ENCODE peak calls at places on chromosomes 16 and 17, in ten cellular contexts. N is OCI-M1; X is stimulated activated CD8-positive, alpha-beta memory T cell treated with anti-CD3 and anti-CD28 coated beads, Interleukin-2, amount 100 ng/mL, for 48 hours; O is Ammon's horn; G is erythroblast; P is fibroblast of mammary gland; Y is activated CD8-positive, alpha-beta T cell treated with anti-CD3 and anti-CD28 coated beads for 36 hours; D is epithelial cell of prostate; S is omental fat pad; Q is ELF-1. A is an unnamed sample.

GRCh38 chr16:69820926-69821541 is 58.9 kb downstream of the WWP2 start:
- DNase-seq in S (no peak), N (no peak), X (no peak), O (peak; percentile 73), G (no peak), Y (no peak), P (peak; percentile 20), Q (no peak), D (no peak), A (peak; percentile 70)

GRCh38 chr17:29469251-29469650 is 79.1 kb downstream of the TAOK1 start:
- DNase-seq in P (no peak), S (no peak), Q (no peak), N (no peak), D (no peak), Y (no peak), X (no peak), O (no peak), G (no peak), A (no peak)

GRCh38 chr16:86962913-86963312 is 354.3 kb downstream of the C16orf95 start:
- DNase-seq in D (no peak), Q (no peak), Y (no peak), O (no peak), P (no peak), N (no peak), G (no peak), S (no peak), X (no peak), A (no peak)

GRCh38 chr16:986925-987581 is 5.5 kb downstream of the SOX8 start:
- DNase-seq in P (no peak), X (no peak), Y (no peak), Q (no peak), D (no peak), N (no peak), G (no peak), S (no peak), O (no peak), A (no peak)

GRCh38 chr16:89599451-89599858 is 14.0 kb upstream of the DPEP1 start:
- DNase-seq in N (peak; percentile 46), Q (peak; percentile 87), D (no peak), Y (peak; percentile 75), O (no peak), X (peak; percentile 26), P (peak; percentile 22), S (no peak), G (peak; percentile 43), A (peak; percentile 27)

GRCh38 chr16:56246051-56246817 is 54.9 kb downstream of the GNAO1 start:
- DNase-seq in P (no peak), Q (peak; percentile 97), Y (peak; percentile 11), N (no peak), D (peak; percentile 67), O (peak; percentile 94), S (no peak), X (no peak), G (no peak), A (peak; percentile 98)

GRCh38 chr17:249236-249993 is 68.0 kb upstream of the DOC2B start:
- DNase-seq in P (no peak), Y (no peak), Q (no peak), O (no peak), S (no peak), D (no peak), G (no peak), N (no peak), X (no peak), A (no peak)

GRCh38 chr16:2147981-2148671 is at the start of gene RAB26:
- DNase-seq in D (no peak), S (no peak), O (peak; percentile 73), Y (peak; percentile 42), P (peak; percentile 31), Q (peak; percentile 78), N (peak; percentile 46), X (peak; percentile 32), G (peak; percentile 56), A (peak; percentile 69)

GRCh38 chr16:66427036-66427446 is at the start of gene BEAN1:
- DNase-seq in S (no peak), Q (no peak), D (no peak), X (no peak), Y (no peak), G (no peak), N (no peak), P (no peak), O (no peak), A (peak; percentile 37)

GRCh38 chr16:77877712-77878111 is 89.3 kb downstream of the VAT1L start:
- DNase-seq in O (no peak), D (no peak), N (no peak), Q (no peak), G (no peak), Y (no peak), S (no peak), X (no peak), P (peak; percentile 90), A (peak; percentile 53)

GRCh38 chr16:1656808-1657617 is 21.1 kb upstream of the JPT2 start:
- DNase-seq in S (no peak), G (peak; percentile 83), X (no peak), D (no peak), P (no peak), Q (no peak), Y (no peak), N (no peak), O (no peak), A (no peak)

GRCh38 chr16:19935696-19936095 is 51.0 kb upstream of the GPRC5B start:
- DNase-seq in P (no peak), N (no peak), X (no peak), D (no peak), Y (no peak), O (no peak), G (no peak), S (no peak), Q (peak; percentile 14), A (no peak)

GRCh38 chr17:27506348-27507218 is 50.3 kb downstream of the KSR1 start:
- DNase-seq in S (no peak), O (no peak), P (no peak), G (no peak), D (no peak), Y (no peak), N (no peak), X (no peak), Q (peak; percentile 92), A (peak; percentile 9)

GRCh38 chr16:85329059-85329812 is 217.0 kb upstream of the CIBAR2 start:
- DNase-seq in X (no peak), Y (no peak), Q (peak; percentile 88), O (no peak), S (no peak), P (no peak), N (no peak), D (no peak), G (no peak), A (peak; percentile 41)

GRCh38 chr17:17305282-17305801 is 2.2 kb downstream of the NT5M start:
- DNase-seq in O (peak; percentile 66), S (no peak), P (no peak), Q (no peak), N (peak; percentile 91), G (peak; percentile 71), D (no peak), Y (peak; percentile 80), X (peak; percentile 15), A (peak; percentile 36)

GRCh38 chr16:87790278-87791023 is 24.7 kb upstream of the KLHDC4 start:
- DNase-seq in P (no peak), O (no peak), Q (peak; percentile 74), N (no peak), X (no peak), S (no peak), Y (no peak), G (no peak), D (no peak), A (peak; percentile 36)

GRCh38 chr17:33952425-33952824 is 302.7 kb upstream of the CCL2 start:
- DNase-seq in D (no peak), O (no peak), Y (no peak), P (no peak), G (peak; percentile 51), N (no peak), Q (no peak), X (no peak), S (no peak), A (no peak)

GRCh38 chr16:11621539-11621919 is 34.8 kb upstream of the LITAF start:
- DNase-seq in X (no peak), P (no peak), D (no peak), G (no peak), S (no peak), O (no peak), Q (no peak), Y (peak; percentile 14), N (no peak), A (no peak)

GRCh38 chr16:71637398-71637797 is 11.4 kb downstream of the MARVELD3 start:
- DNase-seq in Q (peak; percentile 47), G (no peak), D (no peak), Y (no peak), O (no peak), X (no peak), P (peak; percentile 86), N (no peak), S (no peak), A (peak; percentile 50)

GRCh38 chr16:72992142-72992601 is 55.8 kb downstream of the ZFHX3 start:
- DNase-seq in X (no peak), D (no peak), Q (peak; percentile 96), Y (no peak), G (no peak), O (no peak), S (no peak), P (no peak), N (no peak), A (no peak)

A was measured in EH.